ENCODE peak calls at places on chromosomes 7 and 10, in eight cellular contexts. P is astrocyte, Q is heart right ventricle, M is aorta, N is endodermal cell, S is hepatocyte, B is left lung, F is GM23248. Z is an unnamed sample.

GRCh38 chr10:3668276-3668960 is 116.6 kb downstream of the KLF6 start:
- DNase-seq in P (peak; percentile 90), Q (no peak), M (no peak), N (peak; percentile 89), S (peak; percentile 76), B (peak; percentile 51), F (peak; percentile 19), Z (no peak)

GRCh38 chr7:17625038-17625437 is 315.3 kb downstream of the SNX13 start:
- DNase-seq in P (peak; percentile 97), Q (no peak), M (no peak), N (no peak), S (no peak), B (no peak), F (peak; percentile 92), Z (no peak)

GRCh38 chr10:11212686-11213085 is 195.0 kb downstream of the CELF2 start:
- DNase-seq in P (no peak), Q (no peak), M (no peak), N (no peak), S (no peak), B (no peak), F (no peak), Z (no peak)

GRCh38 chr10:126500866-126501265 is 112.6 kb upstream of the ADAM12 start:
- DNase-seq in P (peak; percentile 88), Q (no peak), M (no peak), N (no peak), S (no peak), B (no peak), F (peak; percentile 61), Z (no peak)

GRCh38 chr7:122790132-122790531 is 87.4 kb upstream of the RNF148 start:
- DNase-seq in P (no peak), Q (no peak), M (no peak), N (no peak), S (no peak), B (no peak), F (no peak), Z (no peak)

GRCh38 chr10:124601431-124602120 is 140.0 kb downstream of the LHPP start:
- DNase-seq in P (no peak), Q (peak; percentile 9), M (no peak), N (no peak), S (no peak), B (no peak), F (no peak), Z (no peak)

GRCh38 chr7:88337556-88337955 is 30.9 kb upstream of the STEAP4 start:
- DNase-seq in P (peak; percentile 59), Q (no peak), M (no peak), N (no peak), S (no peak), B (no peak), F (peak; percentile 63), Z (peak; percentile 11)

GRCh38 chr7:143458263-143458662 is 15.0 kb downstream of the TAS2R60 start:
- DNase-seq in P (peak; percentile 25), Q (no peak), M (no peak), N (no peak), S (no peak), B (no peak), F (peak; percentile 94), Z (no peak)

GRCh38 chr10:104580774-104581675 is 60.1 kb upstream of the SORCS3 start:
- DNase-seq in P (peak; percentile 25), Q (peak; percentile 48), M (peak; percentile 71), N (peak; percentile 94), S (peak; percentile 88), B (peak; percentile 66), F (peak; percentile 83), Z (peak; percentile 47)

GRCh38 chr10:22133640-22134624 is 83.9 kb downstream of the EBLN1 start:
- DNase-seq in P (no peak), Q (no peak), M (no peak), N (no peak), S (peak; percentile 16), B (no peak), F (no peak), Z (no peak)

GRCh38 chr7:47819054-47819920 is 129.0 kb downstream of the PKD1L1 start:
- DNase-seq in P (peak; percentile 49), Q (peak; percentile 54), M (peak; percentile 78), N (peak; percentile 89), S (peak; percentile 83), B (peak; percentile 67), F (peak; percentile 83), Z (peak; percentile 72)

GRCh38 chr7:135678612-135679575 is 16.6 kb downstream of the STMP1 start:
- DNase-seq in P (peak; percentile 93), Q (peak; percentile 34), M (peak; percentile 84), N (no peak), S (no peak), B (peak; percentile 67), F (peak; percentile 80), Z (peak; percentile 47)

GRCh38 chr10:30671011-30671616 is 41.6 kb upstream of the LYZL2 start:
- DNase-seq in P (peak; percentile 54), Q (no peak), M (no peak), N (peak; percentile 78), S (peak; percentile 79), B (no peak), F (peak; percentile 75), Z (peak; percentile 89)

GRCh38 chr7:150380463-150380862 is 1.3 kb downstream of the ZNF775 start:
- DNase-seq in P (no peak), Q (no peak), M (no peak), N (no peak), S (no peak), B (no peak), F (no peak), Z (no peak)
- H3K4me1 ChIP-seq in P (peaks cover 12% of the 10 kb centered on the region), Q (peaks cover 34% of the 10 kb centered on the region), M (no peaks in the 10 kb centered on the region), N (peaks cover 14% of the 10 kb centered on the region), S (peaks cover 60% of the 10 kb centered on the region), B (peaks cover 12% of the 10 kb centered on the region), F (peaks cover 8% of the 10 kb centered on the region), Z (peaks cover 55% of the 10 kb centered on the region)

DNA sequence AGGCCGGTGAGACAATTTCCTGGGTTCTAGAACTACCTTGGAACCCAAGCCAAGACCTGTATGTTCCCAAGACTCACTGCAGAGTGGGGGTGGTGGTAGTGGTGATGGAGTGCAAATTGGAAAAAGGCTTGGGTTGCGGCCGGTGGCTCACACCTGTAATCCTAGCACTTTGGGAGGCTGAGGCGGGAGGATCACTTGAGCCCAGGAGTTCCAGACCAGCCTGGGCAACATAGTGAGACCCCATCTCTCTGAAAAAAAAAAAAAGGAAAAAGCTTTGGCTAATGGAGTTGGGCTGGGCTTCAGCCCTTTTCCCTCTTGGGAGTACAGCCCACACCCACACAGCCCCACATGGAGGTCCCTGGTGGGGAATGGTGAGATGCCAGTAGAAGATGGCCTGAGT is 4.1 kb downstream of the AP4M1 start:
- DNase-seq in P (no peak), Q (no peak), M (no peak), N (no peak), S (no peak), B (no peak), F (no peak), Z (no peak)
- H3K36me3 ChIP-seq in P (peaks cover 15% of the 10 kb centered on the region), Q (no peaks in the 10 kb centered on the region), M (no peaks in the 10 kb centered on the region), N (peaks cover 43% of the 10 kb centered on the region), S (no peaks in the 10 kb centered on the region), B (no peaks in the 10 kb centered on the region), F (peaks cover 4% of the 10 kb centered on the region), Z (peaks cover 24% of the 10 kb centered on the region)

DNA sequence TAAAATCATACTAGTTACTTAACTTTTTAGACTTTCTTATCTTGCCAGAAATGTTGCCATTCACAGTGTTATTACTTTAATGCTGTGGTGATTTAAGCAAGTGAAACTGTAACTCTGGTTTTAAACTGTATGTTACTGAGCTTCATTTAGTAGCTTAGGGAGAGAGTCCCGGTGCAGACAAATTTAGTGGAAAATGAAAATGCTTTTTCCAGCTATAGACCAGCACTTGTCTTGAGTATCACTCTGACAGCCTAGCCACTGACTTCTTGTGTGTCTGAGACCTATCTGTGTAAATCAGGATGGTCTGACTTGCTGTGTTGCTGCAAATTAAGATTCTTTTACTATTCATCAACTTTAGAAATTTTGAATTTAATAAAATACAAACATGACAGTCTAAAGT is 200.8 kb downstream of the CACNB2 start:
- DNase-seq in P (no peak), Q (no peak), M (no peak), N (no peak), S (no peak), B (no peak), F (no peak), Z (no peak)
- H3K4me3 ChIP-seq in P (peak overlapping the region; percentile 42), Q (peak overlapping the region; percentile 38), M (peak overlapping the region; percentile 21), N (no peak overlapping the region), S (no peak overlapping the region), B (no peak overlapping the region), F (peak overlapping the region; percentile 71), Z (no peak overlapping the region)

DNA sequence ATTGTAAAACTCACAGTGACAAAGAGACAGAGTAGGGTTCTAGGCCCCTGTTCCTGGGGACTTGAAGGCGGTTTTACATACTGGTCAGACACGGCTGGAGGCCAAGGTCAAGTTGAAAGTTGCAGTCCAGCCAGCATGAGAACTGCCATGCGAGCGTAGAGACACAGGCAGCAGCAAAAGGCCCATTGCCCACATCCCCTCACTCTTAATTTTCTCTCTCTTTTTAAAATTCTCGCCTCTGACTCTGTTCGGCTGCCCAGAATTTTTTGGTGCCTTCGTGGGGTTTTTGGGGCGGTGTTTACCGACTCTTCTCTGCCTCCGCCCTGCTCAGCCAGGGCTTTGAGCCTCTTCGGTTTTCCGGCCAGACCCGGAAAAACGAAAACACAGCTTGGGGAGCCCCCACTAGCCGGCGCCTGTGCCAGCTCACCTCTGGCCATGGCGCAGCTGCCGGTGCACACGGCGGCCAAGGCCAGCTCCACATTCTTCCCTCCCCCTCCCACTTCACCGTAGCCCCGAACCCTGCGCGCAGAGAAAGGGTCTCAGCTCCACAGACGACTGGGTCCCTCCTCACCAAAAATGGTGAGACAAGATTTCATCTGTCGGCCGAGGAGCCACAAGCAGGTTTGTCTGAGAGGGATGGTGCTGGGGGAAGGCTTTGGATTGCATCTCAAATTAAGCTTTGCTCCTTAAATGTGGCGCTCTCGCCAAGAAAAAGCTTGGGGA is 2.3 kb upstream of the HOXA13 start:
- DNase-seq in P (no peak), Q (no peak), M (no peak), N (peak; percentile 60), S (no peak), B (no peak), F (no peak), Z (no peak)
- H3K4me1 ChIP-seq in P (peaks cover 10% of the 10 kb centered on the region), Q (peaks cover 30% of the 10 kb centered on the region), M (no peaks in the 10 kb centered on the region), N (peaks cover 4% of the 10 kb centered on the region), S (peaks cover 4% of the 10 kb centered on the region), B (peaks cover 4% of the 10 kb centered on the region), F (no peaks in the 10 kb centered on the region), Z (no peaks in the 10 kb centered on the region)

GRCh38 chr7:115319536-115319935 is 397.6 kb downstream of the MDFIC start:
- DNase-seq in P (no peak), Q (no peak), M (no peak), N (no peak), S (no peak), B (no peak), F (no peak), Z (no peak)
- H3K36me3 ChIP-seq in P (no peaks in the 10 kb centered on the region), Q (no peaks in the 10 kb centered on the region), M (no peaks in the 10 kb centered on the region), N (no peaks in the 10 kb centered on the region), S (no peaks in the 10 kb centered on the region), B (no peaks in the 10 kb centered on the region), F (no peaks in the 10 kb centered on the region), Z (no peaks in the 10 kb centered on the region)

Z was measured in SJCRH30.